ENCODE peak calls at places on chromosomes 5 and 9, in eight cellular contexts. J, S, I, O, B, U, L and C are unnamed samples.

GRCh38 chr5:13658761-13659160 is 285.7 kb downstream of the DNAH5 start:
- DNase-seq in J (no peak), I (no peak), U (no peak), B (no peak), L (no peak), O (no peak), S (no peak), C (no peak)

GRCh38 chr9:110650991-110651411 is 17.6 kb upstream of the MUSK start:
- DNase-seq in B (no peak), O (no peak), L (no peak), I (no peak), S (no peak), J (no peak), U (no peak), C (no peak)

GRCh38 chr5:137954131-137954879 is 65.0 kb downstream of the PKD2L2 start:
- DNase-seq in I (no peak), U (peak; percentile 91), S (no peak), L (no peak), O (no peak), B (no peak), J (no peak), C (no peak)

GRCh38 chr5:36670548-36670947 is 64.1 kb downstream of the SLC1A3 start:
- DNase-seq in J (no peak), B (no peak), I (no peak), L (no peak), O (no peak), S (no peak), U (no peak), C (no peak)

GRCh38 chr9:133659566-133659965 is 23.4 kb downstream of the DBH start:
- DNase-seq in S (no peak), U (no peak), B (no peak), J (no peak), L (no peak), I (no peak), O (no peak), C (no peak)

GRCh38 chr9:76338418-76338817 is 55.8 kb downstream of the RFK start:
- DNase-seq in O (no peak), J (no peak), I (no peak), S (no peak), L (no peak), B (no peak), U (no peak), C (no peak)

GRCh38 chr5:58462623-58463230 is 2.8 kb upstream of the PLK2 start:
- DNase-seq in B (peak; percentile 35), U (peak; percentile 77), J (no peak), S (no peak), O (peak; percentile 46), L (no peak), I (peak; percentile 48), C (peak; percentile 27)

GRCh38 chr5:147490989-147491388 is 18.9 kb downstream of the DPYSL3 start:
- DNase-seq in J (no peak), I (no peak), L (no peak), O (no peak), S (no peak), B (no peak), U (no peak), C (no peak)

GRCh38 chr9:76905984-76906861 is at the start of gene PRUNE2:
- DNase-seq in U (peak; percentile 82), J (no peak), L (peak; percentile 93), O (peak; percentile 43), S (peak; percentile 23), B (peak; percentile 69), I (peak; percentile 85), C (peak; percentile 39)

GRCh38 chr5:113548396-113548795 is 34.9 kb downstream of the YTHDC2 start:
- DNase-seq in S (no peak), O (no peak), B (no peak), L (no peak), I (no peak), U (no peak), J (no peak), C (no peak)

GRCh38 chr5:93585054-93585751 is 2.2 kb downstream of the NR2F1 start:
- DNase-seq in S (no peak), U (peak; percentile 25), I (no peak), B (no peak), O (no peak), L (peak; percentile 50), J (no peak), C (no peak)

GRCh38 chr5:173916233-173916632 is 28.1 kb downstream of the CPEB4 start:
- DNase-seq in L (no peak), B (no peak), J (no peak), U (no peak), O (no peak), S (no peak), I (no peak), C (no peak)

GRCh38 chr5:173915310-173916005 is 27.3 kb downstream of the CPEB4 start:
- DNase-seq in L (no peak), I (no peak), U (no peak), J (no peak), O (no peak), S (no peak), B (no peak), C (no peak)

GRCh38 chr5:173919443-173919842 is 31.3 kb downstream of the CPEB4 start:
- DNase-seq in S (no peak), U (no peak), O (no peak), L (no peak), J (no peak), B (no peak), I (no peak), C (no peak)

GRCh38 chr5:173920024-173920753 is 32.0 kb downstream of the CPEB4 start:
- DNase-seq in I (no peak), B (no peak), J (no peak), S (peak; percentile 35), O (no peak), L (no peak), U (no peak), C (no peak)

GRCh38 chr5:173917788-173918786 is 29.9 kb downstream of the CPEB4 start:
- DNase-seq in L (peak; percentile 42), B (no peak), I (peak; percentile 30), O (peak; percentile 65), S (peak; percentile 78), J (peak; percentile 46), U (peak; percentile 77), C (peak; percentile 73)
- TF ChIP-seq CTCF in L (no peak), B (no peak), I (no peak), O (no peak), S (no peak), J (no peak), U (no peak), C (peak; percentile 21)

GRCh38 chr5:172648755-172649154 is 7.7 kb downstream of the NEURL1B start:
- DNase-seq in U (no peak), B (no peak), I (no peak), S (no peak), L (no peak), J (no peak), O (no peak), C (no peak)

GRCh38 chr5:172647341-172648007 is 6.4 kb downstream of the NEURL1B start:
- DNase-seq in U (no peak), L (no peak), O (no peak), B (no peak), J (no peak), I (no peak), S (no peak), C (no peak)

GRCh38 chr5:172645271-172645670 is 4.2 kb downstream of the NEURL1B start:
- DNase-seq in J (no peak), L (no peak), B (no peak), I (no peak), U (no peak), S (no peak), O (no peak), C (no peak)

GRCh38 chr5:172648008-172648359 is 6.9 kb downstream of the NEURL1B start:
- DNase-seq in O (no peak), J (no peak), L (no peak), U (no peak), B (peak; percentile 57), S (no peak), I (no peak), C (no peak)

GRCh38 chr5:172646716-172647285 is 5.7 kb downstream of the NEURL1B start:
- DNase-seq in L (peak; percentile 62), U (no peak), J (no peak), I (peak; percentile 47), B (no peak), O (no peak), S (no peak), C (no peak)
- TF ChIP-seq CTCF in L (peak; percentile 24), U (no peak), J (no peak), I (peak; percentile 19), B (no peak), O (no peak), S (no peak), C (no peak)

GRCh38 chr9:137278061-137278912 is 761 bp downstream of the TOR4A start:
- DNase-seq in I (peak; percentile 52), L (peak; percentile 48), U (no peak), B (no peak), J (no peak), O (peak; percentile 67), S (peak; percentile 53), C (no peak)

GRCh38 chr9:137278913-137279711 is 1.6 kb downstream of the TOR4A start:
- DNase-seq in U (no peak), J (no peak), L (no peak), S (no peak), O (no peak), I (no peak), B (no peak), C (no peak)

GRCh38 chr9:137275937-137276756 is 1.4 kb upstream of the TOR4A start:
- DNase-seq in I (no peak), J (no peak), S (no peak), O (no peak), U (no peak), L (no peak), B (no peak), C (no peak)

GRCh38 chr9:137276757-137277328 is 683 bp upstream of the TOR4A start:
- DNase-seq in S (peak; percentile 89), B (peak; percentile 84), J (no peak), I (peak; percentile 46), U (peak; percentile 80), L (peak; percentile 62), O (peak; percentile 53), C (no peak)

DNA sequence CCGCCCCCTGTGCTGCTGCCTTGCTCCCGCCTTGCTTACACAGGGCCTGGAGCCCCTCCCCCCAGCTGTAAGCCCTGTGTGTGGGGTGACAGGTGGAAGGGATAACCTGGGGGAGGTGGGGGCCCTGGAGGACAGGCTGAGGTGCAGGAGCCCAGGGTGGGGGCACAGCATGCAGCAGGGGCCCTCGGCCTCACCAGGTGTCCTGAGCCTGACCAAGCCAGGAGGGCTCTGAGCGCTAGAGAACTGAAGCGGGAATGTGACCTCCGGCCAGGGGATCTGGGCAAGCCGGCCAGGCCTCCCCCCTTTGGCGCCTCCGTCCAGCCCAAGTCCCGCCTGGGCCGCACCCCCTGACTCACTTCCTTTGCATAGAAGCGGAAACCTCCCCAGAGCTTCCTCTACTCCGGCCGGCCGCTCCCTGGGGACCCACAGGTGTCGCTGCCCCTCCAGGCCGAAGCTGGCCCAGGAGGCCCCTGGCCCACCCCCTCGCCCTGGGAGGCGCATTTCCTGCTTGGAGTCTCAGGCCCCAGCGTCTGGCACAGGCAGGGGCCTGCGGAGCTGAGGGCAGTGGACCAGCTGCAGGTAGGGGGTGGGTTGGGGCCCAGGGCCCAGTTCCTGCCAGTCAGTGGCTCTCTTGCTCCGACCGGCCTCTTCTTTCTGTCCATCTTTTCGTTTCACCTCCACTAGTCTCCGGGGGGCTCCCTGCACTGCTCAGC is at the start of gene TOR4A:
- DNase-seq in S (peak; percentile 93), U (no peak), I (peak; percentile 86), B (peak; percentile 91), L (peak; percentile 76), J (no peak), O (peak; percentile 96), C (peak; percentile 93)
- TF ChIP-seq CTCF in S (no peak), U (no peak), I (no peak), B (peak; percentile 3), L (no peak), J (no peak), O (peak; percentile 4), C (peak; percentile 37)

GRCh38 chr9:126301985-126302603 is 24.5 kb upstream of the MVB12B start:
- DNase-seq in I (peak; percentile 75), U (peak; percentile 68), B (peak; percentile 49), J (peak; percentile 22), L (peak; percentile 61), O (peak; percentile 63), S (peak; percentile 69), C (peak; percentile 44)
- TF ChIP-seq CTCF in I (peak; percentile 61), U (peak; percentile 80), B (peak; percentile 49), J (peak; percentile 71), L (no peak), O (peak; percentile 27), S (peak; percentile 58), C (peak; percentile 51)